ENCODE peak calls at places on chromosomes 13 and 19, in five cellular contexts. Z, M, T, V and J are unnamed samples. For H3K36me3, the result is how much of the 10 kb centered on the place peaks cover.

GRCh38 chr13:113654591-113655357 is 3.2 kb downstream of the ATP4B start:
- DNase-seq in Z (no peak), M (no peak), T (no peak), V (peak), J (no peak)

GRCh38 chr13:55602784-55603183 is 1537.9 kb upstream of the PRR20A start:
- DNase-seq in Z (no peak), M (no peak), T (no peak), V (no peak), J (no peak)

GRCh38 chr19:19514881-19515763 is at the start of gene TSSK6:
- DNase-seq in Z (no peak), M (peak), T (no peak), V (no peak), J (no peak)

GRCh38 chr13:34151885-34152284 is 333.9 kb downstream of the RFC3 start:
- DNase-seq in Z (no peak), M (peak), T (no peak), V (no peak), J (peak)

GRCh38 chr13:106391271-106391670 is 144.2 kb downstream of the EFNB2 start:
- DNase-seq in Z (no peak), M (peak), T (no peak), V (no peak), J (peak)

GRCh38 chr19:45469835-45470146 is 2.0 kb downstream of the FOSB start:
- DNase-seq in Z (peak), M (no peak), T (no peak), V (no peak), J (no peak)

GRCh38 chr13:21175656-21176194 is 627 bp downstream of the SKA3 start:
- DNase-seq in Z (no peak), M (no peak), T (peak), V (no peak), J (peak)

GRCh38 chr19:791605-792360 is 5.5 kb upstream of the PTBP1 start:
- DNase-seq in Z (no peak), M (no peak), T (no peak), V (no peak), J (no peak)

GRCh38 chr19:11587302-11587972 is 9.8 kb upstream of the ZNF627 start:
- DNase-seq in Z (peak), M (peak), T (peak), V (peak), J (peak)

GRCh38 chr19:11594084-11594483 is 3.2 kb upstream of the ZNF627 start:
- DNase-seq in Z (no peak), M (no peak), T (no peak), V (no peak), J (no peak)

GRCh38 chr19:11587973-11588631 is 9.2 kb upstream of the ZNF627 start:
- DNase-seq in Z (no peak), M (no peak), T (no peak), V (no peak), J (no peak)
- TF ChIP-seq CTCF in Z (no peak), M (no peak), T (no peak), V (no peak), J (no peak)

GRCh38 chr13:19863323-19864017 is at the start of gene ZMYM5:
- DNase-seq in Z (peak), M (peak), T (peak), V (peak), J (peak)
- H3K36me3 ChIP-seq in Z (under half), M (under half), T (under half), V (under half), J (under half)

DNA sequence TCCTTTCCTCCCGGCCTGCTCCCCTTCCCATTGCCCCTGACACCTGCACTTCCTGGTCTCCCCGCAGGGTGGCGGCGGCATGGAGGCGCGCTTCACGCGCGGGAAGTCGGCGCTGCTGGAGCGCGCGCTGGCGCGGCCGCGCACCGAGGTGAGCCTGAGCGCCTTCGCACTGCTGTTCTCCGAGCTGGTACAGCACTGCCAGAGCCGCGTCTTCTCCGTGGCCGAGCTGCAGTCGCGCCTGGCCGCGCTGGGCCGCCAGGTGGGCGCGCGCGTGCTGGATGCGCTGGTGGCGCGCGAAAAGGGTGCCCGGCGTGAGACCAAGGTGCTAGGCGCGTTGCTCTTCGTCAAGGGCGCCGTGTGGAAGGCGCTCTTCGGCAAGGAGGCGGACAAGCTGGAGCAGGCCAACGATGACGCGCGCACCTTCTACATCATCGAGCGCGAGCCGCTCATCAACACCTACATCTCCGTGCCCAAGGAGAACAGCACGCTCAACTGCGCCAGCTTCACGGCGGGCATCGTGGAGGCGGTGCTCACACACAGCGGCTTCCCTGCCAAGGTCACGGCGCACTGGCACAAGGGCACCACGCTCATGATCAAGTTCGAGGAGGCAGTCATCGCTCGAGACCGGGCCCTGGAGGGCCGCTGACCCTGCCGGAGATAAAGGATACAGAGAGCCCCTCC is 1.7 kb downstream of the TRAPPC5 start:
- DNase-seq in Z (no peak), M (no peak), T (no peak), V (no peak), J (no peak)
- H3K4me3 ChIP-seq in Z (peak), M (peak), T (no peak), V (peak), J (no peak)

DNA sequence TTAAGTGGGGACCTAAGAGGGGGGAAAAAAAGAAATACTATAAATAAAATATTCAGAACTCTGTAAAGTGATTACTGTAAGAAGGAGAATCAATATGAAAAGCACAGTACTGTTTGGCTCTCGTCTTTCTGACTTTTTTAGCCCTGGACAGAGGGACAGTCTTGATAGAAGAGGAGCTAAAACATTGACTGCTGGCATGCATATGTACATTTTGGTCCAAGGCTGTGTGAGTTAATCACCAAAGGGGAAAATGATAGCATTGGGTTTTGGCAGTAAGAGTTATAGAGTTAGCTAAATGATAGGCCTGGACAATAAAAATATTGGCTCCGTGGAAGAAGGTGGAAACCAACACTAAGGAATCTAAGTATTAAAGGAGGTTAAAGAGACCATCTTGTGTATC is 50.3 kb downstream of the RAP2A start:
- DNase-seq in Z (no peak), M (no peak), T (no peak), V (no peak), J (no peak)
- TF ChIP-seq CTCF in Z (no peak), M (no peak), T (no peak), V (no peak), J (no peak)

GRCh38 chr19:58209577-58209976 is 19.1 kb upstream of the ZNF544 start:
- DNase-seq in Z (no peak), M (no peak), T (no peak), V (no peak), J (no peak)
- H3K36me3 ChIP-seq in Z (half or more), M (half or more), T (half or more), V (half or more), J (under half)

GRCh38 chr19:47781590-47782318 is 3.3 kb downstream of the SELENOW start:
- DNase-seq in Z (no peak), M (no peak), T (no peak), V (no peak), J (peak)
- H3K4me3 ChIP-seq in Z (no peak), M (no peak), T (no peak), V (peak), J (no peak)

GRCh38 chr19:13952154-13953020 is at the start of gene DCAF15:
- DNase-seq in Z (peak), M (peak), T (peak), V (peak), J (peak)
- TF ChIP-seq CTCF in Z (no peak), M (no peak), T (no peak), V (no peak), J (no peak)